ENCODE peak calls at places on chromosome 6, in nine cellular contexts. A, Z, U, I, J, B, T, R and Y are unnamed samples.

GRCh38 chr6:54493138-54493537 is 184.9 kb downstream of the TINAG start:
- DNase-seq in U (no peak), J (peak; percentile 64), B (peak; percentile 27), I (peak; percentile 80), A (no peak), T (peak; percentile 75), R (peak; percentile 76), Z (no peak), Y (peak; percentile 82)

GRCh38 chr6:43733471-43734293 is 36.3 kb upstream of the VEGFA start:
- DNase-seq in J (no peak), B (no peak), U (peak; percentile 45), A (no peak), R (no peak), I (no peak), T (no peak), Z (peak; percentile 68), Y (no peak)

GRCh38 chr6:152635949-152636674 is 1.1 kb downstream of the SYNE1 start:
- DNase-seq in B (peak; percentile 7), R (no peak), A (no peak), Z (peak; percentile 23), T (peak; percentile 34), I (peak; percentile 40), U (no peak), J (no peak), Y (peak; percentile 29)

GRCh38 chr6:41079080-41079479 is 6.3 kb downstream of the NFYA start:
- DNase-seq in I (no peak), A (no peak), U (no peak), B (no peak), T (no peak), Z (no peak), J (no peak), R (no peak), Y (no peak)

GRCh38 chr6:167918507-167919278 is 78.8 kb upstream of the KIF25 start:
- DNase-seq in R (no peak), T (no peak), A (no peak), I (no peak), Z (no peak), U (no peak), J (no peak), B (no peak), Y (no peak)

GRCh38 chr6:106811088-106811686 is 163.3 kb downstream of the CD24 start:
- DNase-seq in Z (no peak), B (no peak), T (no peak), J (no peak), U (no peak), R (no peak), A (no peak), I (no peak), Y (no peak)

GRCh38 chr6:5082487-5083306 is 2.4 kb upstream of the PPP1R3G start:
- DNase-seq in I (peak; percentile 83), U (no peak), J (peak; percentile 76), T (peak; percentile 85), B (peak; percentile 63), Z (no peak), R (peak; percentile 69), A (no peak), Y (peak; percentile 92)

GRCh38 chr6:165854061-165854862 is 191.2 kb upstream of the PDE10A start:
- DNase-seq in U (no peak), A (no peak), Z (no peak), B (no peak), R (no peak), T (no peak), J (no peak), I (no peak), Y (no peak)

GRCh38 chr6:38212116-38212515 is 392.6 kb downstream of the ZFAND3 start:
- DNase-seq in T (no peak), U (no peak), J (no peak), B (no peak), A (no peak), Z (no peak), R (no peak), I (no peak), Y (no peak)

GRCh38 chr6:153160221-153160620 is 29.1 kb upstream of the RGS17 start:
- DNase-seq in B (no peak), Z (no peak), T (no peak), U (no peak), R (no peak), J (no peak), A (no peak), I (peak; percentile 2), Y (no peak)

GRCh38 chr6:10763006-10763405 is 15.4 kb downstream of the TMEM14B start:
- DNase-seq in Z (no peak), U (no peak), I (peak; percentile 50), A (no peak), R (no peak), T (no peak), B (no peak), J (peak; percentile 26), Y (peak; percentile 52)

GRCh38 chr6:16805190-16805860 is 44.1 kb upstream of the ATXN1 start:
- DNase-seq in Z (no peak), J (no peak), T (no peak), U (no peak), R (no peak), A (no peak), I (peak; percentile 29), B (no peak), Y (no peak)

GRCh38 chr6:7769702-7770101 is 43.8 kb downstream of the BMP6 start:
- DNase-seq in U (no peak), A (no peak), T (peak; percentile 55), R (no peak), I (peak; percentile 41), Z (no peak), J (no peak), B (no peak), Y (no peak)

GRCh38 chr6:30614843-30615218 is 2.2 kb downstream of the PPP1R10 start:
- DNase-seq in A (peak; percentile 88), U (peak; percentile 95), I (peak; percentile 96), R (peak; percentile 94), T (peak; percentile 98), Z (peak; percentile 97), J (peak; percentile 92), B (peak; percentile 93), Y (peak; percentile 97)

GRCh38 chr6:86558318-86558717 is 379.0 kb upstream of the HTR1E start:
- DNase-seq in U (no peak), J (no peak), T (no peak), R (no peak), B (no peak), A (no peak), Z (no peak), I (no peak), Y (no peak)

DNA sequence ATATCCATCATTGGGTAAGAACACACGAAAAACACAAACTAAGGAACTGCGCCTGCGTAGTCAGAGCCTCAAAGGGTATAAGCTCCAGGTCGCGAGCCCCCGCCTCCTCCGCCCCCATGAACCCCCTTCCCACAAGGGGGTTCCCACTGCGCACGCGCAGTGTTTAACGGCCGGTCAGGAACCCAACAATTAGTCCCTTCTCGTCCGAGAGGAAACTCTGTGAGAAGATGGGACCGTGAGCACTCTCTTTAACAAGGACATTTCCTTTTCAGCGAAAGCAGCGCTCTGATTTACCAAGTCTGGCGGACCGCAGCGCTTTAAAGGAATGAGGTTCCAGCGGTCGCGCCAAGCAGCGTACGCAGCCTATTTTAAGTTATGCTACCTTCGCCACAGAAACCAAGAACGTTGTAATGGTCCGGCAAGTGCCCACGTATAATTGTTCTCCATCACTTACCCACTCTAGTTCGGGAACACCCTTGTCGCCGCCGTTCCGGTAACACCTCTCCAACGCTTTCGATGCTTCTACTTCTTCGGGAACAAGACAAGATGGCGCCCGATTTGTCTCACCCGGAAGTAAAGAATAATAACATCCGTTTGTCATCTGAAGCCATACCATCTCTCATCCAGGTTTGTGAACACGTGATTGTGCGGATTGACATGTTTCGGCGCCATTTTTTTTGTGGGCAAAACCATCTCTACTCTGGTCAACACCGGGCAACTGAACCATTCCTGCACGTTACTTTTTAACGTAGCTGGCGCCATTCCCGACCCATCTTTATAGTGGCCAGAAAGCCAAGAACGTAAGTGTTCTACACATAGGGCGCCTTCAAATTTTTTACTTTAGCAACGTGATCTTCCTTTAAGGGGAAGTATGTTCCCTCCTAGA is at the start of gene PNISR:
- DNase-seq in J (peak; percentile 96), R (peak; percentile 94), A (peak; percentile 92), T (peak; percentile 99), I (peak; percentile 98), Z (peak; percentile 99), B (peak; percentile 99), U (peak; percentile 96), Y (peak; percentile 98)
- H3K4me3 ChIP-seq in J (peak within 1 kb of the TSS; percentile 93), R (peak within 1 kb of the TSS; percentile 45), A (peak within 1 kb of the TSS; percentile 65), T (peak within 1 kb of the TSS; percentile 94), I (peak within 1 kb of the TSS; percentile 69), Z (peak within 1 kb of the TSS; percentile 80), B (peak within 1 kb of the TSS; percentile 96), U (peak within 1 kb of the TSS; percentile 84), Y (peak within 1 kb of the TSS; percentile 80)

DNA sequence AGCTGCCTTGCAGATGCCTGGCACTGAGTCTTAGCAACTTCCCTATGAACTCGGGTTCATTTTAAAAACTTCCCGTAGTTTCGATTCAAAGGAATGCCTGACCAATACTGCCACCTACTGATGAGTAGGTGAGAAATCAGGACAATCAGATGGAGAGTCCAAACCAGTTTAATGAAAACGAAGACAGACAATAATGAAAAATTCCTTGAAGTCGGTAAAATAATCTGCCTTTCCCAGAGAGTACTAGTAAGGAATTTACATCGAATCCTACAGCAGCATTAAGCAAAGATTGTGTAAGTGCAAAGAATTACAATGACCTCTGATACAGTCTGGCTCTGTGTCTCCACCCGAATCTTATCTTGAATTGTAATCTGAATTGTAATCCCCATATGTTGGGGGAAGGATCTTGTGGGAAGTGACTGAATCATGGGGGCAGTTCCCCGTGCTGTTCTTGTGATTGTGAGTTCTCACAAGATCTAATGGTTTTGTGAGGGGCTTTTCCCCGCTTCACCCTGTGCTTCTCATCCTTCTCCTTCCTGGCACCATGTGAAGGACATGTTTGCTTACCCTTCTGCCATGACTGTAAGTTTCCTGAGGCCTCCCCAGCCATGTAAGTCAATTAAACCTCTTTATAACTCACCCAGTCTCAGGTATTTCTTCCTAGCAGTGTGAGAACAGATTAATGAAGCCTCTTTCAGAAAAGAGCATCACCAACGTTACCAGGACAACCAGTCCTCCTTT is 134.4 kb downstream of the ARHGAP18 start:
- DNase-seq in Z (peak; percentile 10), I (peak; percentile 66), A (no peak), J (peak; percentile 35), B (peak; percentile 65), T (peak; percentile 67), R (peak; percentile 8), U (no peak), Y (peak; percentile 76)
- TF ChIP-seq CTCF in Z (peak; percentile 85), I (peak; percentile 73), A (peak; percentile 58), J (peak; percentile 72), B (peak; percentile 65), T (peak; percentile 85), R (peak; percentile 75), U (peak; percentile 68), Y (peak; percentile 73)

GRCh38 chr6:170292111-170292777 is 1.4 kb upstream of the DLL1 start:
- DNase-seq in A (no peak), I (no peak), U (peak; percentile 52), T (no peak), Z (no peak), R (no peak), B (no peak), J (no peak), Y (peak; percentile 37)
- H3K4me3 ChIP-seq in A (peak overlapping the region; percentile 69), I (no peak overlapping the region), U (peak overlapping the region; percentile 68), T (peak overlapping the region; percentile 70), Z (no peak overlapping the region), R (no peak overlapping the region), B (no peak overlapping the region), J (no peak overlapping the region), Y (peak overlapping the region; percentile 40)

GRCh38 chr6:27495386-27496135 is 22.7 kb upstream of the ZNF184 start:
- DNase-seq in B (peak; percentile 92), Z (no peak), A (no peak), J (no peak), U (no peak), I (peak; percentile 92), T (peak; percentile 86), R (no peak), Y (peak; percentile 71)
- TF ChIP-seq CTCF in B (peak; percentile 22), Z (no peak), A (no peak), J (no peak), U (no peak), I (no peak), T (peak; percentile 35), R (no peak), Y (peak; percentile 3)